ENCODE peak calls at places on chromosomes 6 and 20, in four cellular contexts. E is non-pigmented ciliary epithelial cell; T is HFF-Myc; S is CD8-positive, alpha-beta memory T cell. F is an unnamed sample.

GRCh38 chr20:46219190-46219589 is 89.1 kb downstream of the CDH22 start:
- DNase-seq in E (no peak), T (no peak), S (no peak), F (no peak)

GRCh38 chr6:126048635-126049034 is 62.3 kb downstream of the TRMT11 start:
- DNase-seq in E (no peak), T (no peak), S (no peak), F (no peak)

GRCh38 chr20:51532577-51533191 is 9.8 kb downstream of the NFATC2 start:
- DNase-seq in E (no peak), T (no peak), S (peak), F (no peak)

GRCh38 chr6:3418521-3419060 is 38.3 kb downstream of the SLC22A23 start:
- DNase-seq in E (no peak), T (no peak), S (no peak), F (no peak)

GRCh38 chr20:63118786-63119450 is 97.0 kb downstream of the YTHDF1 start:
- DNase-seq in E (no peak), T (no peak), S (no peak), F (no peak)

GRCh38 chr6:73516712-73517489 is 3.9 kb downstream of the EEF1A1 start:
- DNase-seq in E (no peak), T (no peak), S (no peak), F (no peak)

GRCh38 chr6:30960907-30961673 is 20.3 kb downstream of the MUCL3 start:
- DNase-seq in E (no peak), T (no peak), S (no peak), F (no peak)

GRCh38 chr6:33314515-33314942 is 651 bp upstream of the TAPBP start:
- DNase-seq in E (no peak), T (peak), S (peak), F (no peak)

GRCh38 chr20:21102691-21103311 is 3.4 kb downstream of the LINC00237 start:
- DNase-seq in E (no peak), T (no peak), S (peak), F (no peak)

GRCh38 chr20:63738687-63739128 is 868 bp upstream of the SLC2A4RG start:
- DNase-seq in E (no peak), T (no peak), S (peak), F (no peak)

GRCh38 chr6:36392621-36393020 is 5.2 kb upstream of the ETV7 start:
- DNase-seq in E (no peak), T (no peak), S (no peak), F (no peak)

GRCh38 chr20:63706852-63707557 is 771 bp downstream of the ARFRP1 start:
- DNase-seq in E (no peak), T (no peak), S (peak), F (peak)

GRCh38 chr20:62203378-62204030 is 16.6 kb downstream of the HRH3 start:
- DNase-seq in E (no peak), T (no peak), S (no peak), F (no peak)

GRCh38 chr6:2810092-2810671 is 31.5 kb downstream of the SERPINB1 start:
- DNase-seq in E (no peak), T (no peak), S (no peak), F (peak)

GRCh38 chr20:20492521-20493334 is 124.8 kb downstream of the INSM1 start:
- DNase-seq in E (no peak), T (no peak), S (no peak), F (no peak)

GRCh38 chr6:107318100-107318736 is 141.1 kb downstream of the PDSS2 start:
- DNase-seq in E (no peak), T (peak), S (peak), F (no peak)

GRCh38 chr20:38337561-38338140 is 8.6 kb upstream of the LBP start:
- DNase-seq in E (no peak), T (no peak), S (no peak), F (no peak)

GRCh38 chr20:44066645-44067606 is 120.1 kb downstream of the JPH2 start:
- DNase-seq in E (no peak), T (no peak), S (no peak), F (no peak)

GRCh38 chr20:17334866-17335412 is 108.1 kb downstream of the PCSK2 start:
- DNase-seq in E (no peak), T (no peak), S (no peak), F (no peak)

GRCh38 chr20:64102647-64103354 is 4.6 kb downstream of the NPBWR2 start:
- DNase-seq in E (no peak), T (no peak), S (no peak), F (no peak)

GRCh38 chr6:170024940-170025339 is 265.9 kb downstream of the DLL1 start:
- DNase-seq in E (no peak), T (peak), S (no peak), F (no peak)

GRCh38 chr6:135935951-135936601 is 84.6 kb downstream of the PDE7B start:
- DNase-seq in E (peak), T (peak), S (no peak), F (peak)

GRCh38 chr6:159941286-159942113 is 27.4 kb upstream of the IGF2R start:
- DNase-seq in E (no peak), T (no peak), S (peak), F (no peak)

GRCh38 chr6:4664117-4664626 is 112.0 kb upstream of the CDYL start:
- DNase-seq in E (peak), T (peak), S (no peak), F (no peak)

GRCh38 chr6:29892696-29893095 is 49.6 kb upstream of the HLA-A start:
- DNase-seq in E (no peak), T (no peak), S (no peak), F (no peak)

GRCh38 chr6:167760979-167761793 is 65.5 kb upstream of the AFDN start:
- DNase-seq in E (no peak), T (no peak), S (no peak), F (no peak)

GRCh38 chr6:73710470-73710869 is 14.5 kb downstream of the CD109 start:
- DNase-seq in E (no peak), T (peak), S (no peak), F (no peak)

GRCh38 chr6:144294016-144294415 is 8.9 kb downstream of the UTRN start:
- DNase-seq in E (peak), T (peak), S (no peak), F (no peak)